ENCODE peak calls at places on chromosome 6, in four cellular contexts. H is HCT116, L is HepG2, I is K562. K is an unnamed sample. For H3K27me3, the result is how much of the 10 kb centered on the place peaks cover.

GRCh38 chr6:27728442-27728841 is 183.8 kb downstream of the OR2B2 start:
- DNase-seq in L (no peak), H (no peak), I (no peak), K (no peak)

GRCh38 chr6:135304883-135305282 is 123.8 kb downstream of the MYB start:
- DNase-seq in I (peak), H (no peak), L (no peak), K (no peak)

GRCh38 chr6:134002821-134003220 is 49.6 kb downstream of the SLC2A12 start:
- DNase-seq in L (no peak), H (no peak), I (no peak), K (no peak)

GRCh38 chr6:34393191-34393967 is 910 bp upstream of the NUDT3 start:
- DNase-seq in I (no peak), H (no peak), L (no peak), K (no peak)

GRCh38 chr6:146857960-146858308 is 259.2 kb downstream of the ADGB start:
- DNase-seq in I (peak), H (no peak), L (no peak), K (peak)

GRCh38 chr6:55706048-55706447 is 127.1 kb upstream of the HMGCLL1 start:
- DNase-seq in I (no peak), H (no peak), L (no peak), K (no peak)

GRCh38 chr6:119594907-119595306 is 245.3 kb upstream of the MAN1A1 start:
- DNase-seq in I (no peak), H (no peak), L (no peak), K (no peak)

GRCh38 chr6:139927742-139928305 is 553.4 kb upstream of the CITED2 start:
- DNase-seq in L (no peak), H (no peak), I (no peak), K (no peak)

GRCh38 chr6:32941412-32941784 is 570 bp upstream of the HLA-DMB start:
- DNase-seq in L (no peak), H (no peak), I (no peak), K (peak)

GRCh38 chr6:42627044-42627443 is 63.2 kb downstream of the UBR2 start:
- DNase-seq in I (peak), L (no peak), H (no peak), K (no peak)

GRCh38 chr6:53840027-53840426 is 45.2 kb downstream of the LRRC1 start:
- DNase-seq in I (no peak), L (no peak), H (no peak), K (no peak)

GRCh38 chr6:89146748-89147715 is 1.2 kb downstream of the PM20D2 start:
- DNase-seq in L (peak), H (peak), I (no peak), K (peak)

GRCh38 chr6:11632231-11632630 is 94.7 kb downstream of the TMEM170B start:
- DNase-seq in H (peak), I (no peak), L (no peak), K (no peak)

GRCh38 chr6:9942131-9942530 is 472.7 kb downstream of the TFAP2A start:
- DNase-seq in H (no peak), I (no peak), L (no peak), K (no peak)

GRCh38 chr6:42449917-42450313 is 1.8 kb downstream of the TRERF1 start:
- DNase-seq in I (no peak), H (no peak), L (no peak), K (peak)

GRCh38 chr6:568085-568484 is 88.8 kb downstream of the HUS1B start:
- DNase-seq in H (no peak), L (no peak), I (no peak), K (no peak)

GRCh38 chr6:155201461-155202226 is 62.2 kb upstream of the CLDN20 start:
- DNase-seq in L (no peak), I (no peak), H (peak), K (no peak)

GRCh38 chr6:38508894-38509293 is 130.8 kb downstream of the BTBD9 start:
- DNase-seq in H (no peak), L (peak), I (no peak), K (no peak)

GRCh38 chr6:166009385-166010031 is 158.1 kb downstream of the TBXT start:
- DNase-seq in I (no peak), H (no peak), L (no peak), K (no peak)

GRCh38 chr6:168387911-168388310 is 53.1 kb upstream of the SMOC2 start:
- DNase-seq in L (no peak), H (no peak), I (no peak), K (no peak)
- H3K27me3 ChIP-seq in L (under half), H (under half), I (half or more), K (under half)

DNA sequence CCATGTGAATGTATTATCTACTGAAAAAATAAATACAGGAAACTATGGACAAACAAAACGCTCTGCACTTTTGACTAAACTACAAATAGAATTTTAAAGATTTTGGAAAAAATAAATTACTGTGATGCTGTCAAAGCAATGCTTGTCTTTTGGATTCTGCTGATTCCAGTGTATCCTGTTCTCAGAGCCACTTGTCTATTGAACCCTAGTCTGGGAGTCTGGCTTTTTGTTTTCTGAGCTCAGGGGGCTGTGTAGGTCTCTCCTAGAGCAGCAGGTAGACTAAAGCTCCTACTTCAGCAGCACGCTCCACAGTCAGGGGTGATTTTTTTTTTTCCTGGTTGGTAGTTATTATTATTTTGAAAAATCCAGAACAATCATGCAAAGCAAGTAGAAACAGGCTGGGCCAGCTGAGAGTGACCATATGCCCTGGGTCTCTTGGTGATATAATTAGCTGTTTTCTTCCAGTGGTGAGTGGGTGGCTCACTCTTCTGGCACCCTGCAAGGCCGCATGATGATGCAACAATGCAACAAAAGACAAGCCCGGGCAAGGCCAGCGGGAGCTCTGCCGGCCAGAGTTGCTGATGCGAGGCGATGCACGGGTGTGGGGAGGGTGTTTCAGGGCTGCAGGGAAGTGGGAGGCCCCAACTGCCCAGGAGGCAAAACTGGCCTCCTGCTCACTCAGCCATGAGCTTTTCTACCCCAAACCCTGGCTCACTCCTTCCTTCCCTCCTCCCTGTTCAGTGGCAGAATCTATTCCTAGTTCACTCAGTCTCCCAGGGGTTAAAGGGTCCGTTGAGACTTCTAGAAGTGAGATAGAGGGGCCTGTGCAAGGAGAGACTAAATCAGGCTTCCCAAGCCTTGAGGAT is 11.6 kb upstream of the CDKN1A start:
- DNase-seq in I (peak), H (peak), L (peak), K (peak)
- H3K9ac ChIP-seq in I (peak), H (peak), L (peak), K (no peak)

GRCh38 chr6:72631480-72631879 is 9.6 kb downstream of the KCNQ5 start:
- DNase-seq in H (no peak), I (no peak), L (no peak), K (no peak)
- TF ChIP-seq EZH2 in H (no peak), I (no peak), L (no peak), K (no peak)

DNA sequence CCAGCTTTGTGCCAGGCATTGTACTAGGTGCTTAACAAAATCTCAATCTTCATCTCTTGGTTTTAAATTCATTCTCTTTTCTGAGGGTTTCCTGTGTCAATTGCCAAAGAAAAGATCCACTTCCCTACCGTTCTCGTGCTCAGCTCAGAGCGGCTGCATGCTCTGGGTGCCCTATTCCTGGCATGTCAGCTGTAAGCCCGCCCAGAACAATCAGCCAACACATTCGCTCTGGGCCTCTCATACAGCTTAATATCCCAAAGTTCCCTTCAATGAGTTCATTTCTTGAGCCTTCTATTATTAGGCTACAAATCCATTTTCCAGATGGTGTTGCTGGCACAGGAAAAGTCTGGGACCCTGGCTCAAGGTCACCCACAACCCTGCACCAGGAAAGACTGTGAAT is 24.3 kb upstream of the LRFN2 start:
- DNase-seq in I (no peak), H (no peak), L (no peak), K (no peak)
- H3K27me3 ChIP-seq in I (under half), H (half or more), L (under half), K (under half)

DNA sequence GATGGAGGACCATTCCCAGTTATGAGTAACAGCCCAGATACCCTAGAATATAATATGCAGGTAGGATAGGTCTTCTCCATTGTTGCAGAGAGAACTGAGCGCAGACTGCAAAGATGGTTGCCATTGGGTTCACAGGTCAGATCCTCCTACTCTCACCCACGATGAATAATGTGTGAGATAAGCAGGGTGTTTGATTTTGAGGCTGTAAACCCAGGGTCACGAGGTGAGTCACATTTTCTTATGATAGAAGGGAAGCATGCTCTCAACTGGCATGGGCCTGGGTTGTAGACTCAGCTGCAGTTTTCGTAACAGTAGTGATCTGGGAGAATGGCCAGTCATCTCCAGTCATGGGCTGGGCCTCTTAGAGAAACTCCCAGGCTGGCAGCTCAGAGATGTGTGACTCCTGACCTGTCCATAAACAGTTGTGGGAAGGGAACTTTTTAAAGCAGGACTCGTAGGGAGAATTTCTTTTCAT is 74.2 kb downstream of the CD164 start:
- DNase-seq in I (peak), H (no peak), L (peak), K (no peak)
- H3K9ac ChIP-seq in I (no peak), H (no peak), L (no peak), K (no peak)

GRCh38 chr6:168101201-168102092 is 22.4 kb upstream of the FRMD1 start:
- DNase-seq in I (no peak), L (no peak), H (no peak), K (no peak)
- TF ChIP-seq EZH2 in I (no peak), L (no peak), H (no peak), K (no peak)

GRCh38 chr6:105991561-105992314 is 94.4 kb upstream of the PRDM1 start:
- DNase-seq in L (peak), H (no peak), I (peak), K (peak)
- H3K27me3 ChIP-seq in L (under half), H (under half), I (under half), K (half or more)